ENCODE peak calls at places on chromosomes 2 and 18, in eight cellular contexts. S is neural progenitor cell, Q is PC-9, C is hepatocyte, H is GM12878, V is PC-3, U is HCT116, A is MM.1S. P is an unnamed sample.

GRCh38 chr2:51103205-51103604 is 71.3 kb upstream of the NRXN1 start:
- DNase-seq in S (peak), Q (peak), C (peak), H (no peak), V (peak), U (peak), A (no peak), P (peak)

GRCh38 chr2:26585100-26585499 is 56.1 kb downstream of the CIB4 start:
- DNase-seq in S (no peak), Q (no peak), C (no peak), H (no peak), V (no peak), U (no peak), A (no peak), P (no peak)

GRCh38 chr2:233760043-233760442 is at the start of gene UGT1A1:
- DNase-seq in S (no peak), Q (no peak), C (peak), H (no peak), V (no peak), U (no peak), A (no peak), P (no peak)

GRCh38 chr2:25330273-25330672 is 11.5 kb downstream of the DNMT3A start:
- DNase-seq in S (no peak), Q (no peak), C (no peak), H (no peak), V (no peak), U (no peak), A (no peak), P (no peak)

GRCh38 chr2:141911485-141912066 is 219.2 kb downstream of the LRP1B start:
- DNase-seq in S (peak), Q (no peak), C (peak), H (no peak), V (peak), U (peak), A (peak), P (peak)

GRCh38 chr2:30683240-30683956 is 123.8 kb downstream of the CAPN13 start:
- DNase-seq in S (no peak), Q (peak), C (no peak), H (no peak), V (no peak), U (no peak), A (no peak), P (no peak)

GRCh38 chr2:41950440-41950960 is 97.3 kb upstream of the PKDCC start:
- DNase-seq in S (peak), Q (no peak), C (no peak), H (no peak), V (no peak), U (no peak), A (no peak), P (no peak)

GRCh38 chr18:76273036-76273545 is 222.0 kb downstream of the ZNF516 start:
- DNase-seq in S (no peak), Q (no peak), C (no peak), H (no peak), V (no peak), U (no peak), A (no peak), P (no peak)

GRCh38 chr2:187575081-187576067 is 21.1 kb upstream of the TFPI start:
- DNase-seq in S (no peak), Q (no peak), C (no peak), H (no peak), V (peak), U (no peak), A (no peak), P (peak)

GRCh38 chr2:66729391-66729790 is 294.5 kb downstream of the MEIS1 start:
- DNase-seq in S (no peak), Q (no peak), C (no peak), H (no peak), V (no peak), U (no peak), A (no peak), P (no peak)

GRCh38 chr2:241198381-241199282 is 10.2 kb downstream of the ANO7 start:
- DNase-seq in S (no peak), Q (no peak), C (no peak), H (no peak), V (no peak), U (no peak), A (no peak), P (no peak)

GRCh38 chr2:109188485-109188868 is 59.5 kb downstream of the SH3RF3 start:
- DNase-seq in S (no peak), Q (no peak), C (no peak), H (no peak), V (no peak), U (no peak), A (no peak), P (no peak)

GRCh38 chr2:216130346-216130951 is 21.3 kb downstream of the XRCC5 start:
- DNase-seq in S (no peak), Q (no peak), C (no peak), H (no peak), V (no peak), U (no peak), A (no peak), P (peak)

GRCh38 chr18:41150316-41150715 is 804.7 kb upstream of the PIK3C3 start:
- DNase-seq in S (no peak), Q (no peak), C (peak), H (no peak), V (no peak), U (no peak), A (peak), P (no peak)

DNA sequence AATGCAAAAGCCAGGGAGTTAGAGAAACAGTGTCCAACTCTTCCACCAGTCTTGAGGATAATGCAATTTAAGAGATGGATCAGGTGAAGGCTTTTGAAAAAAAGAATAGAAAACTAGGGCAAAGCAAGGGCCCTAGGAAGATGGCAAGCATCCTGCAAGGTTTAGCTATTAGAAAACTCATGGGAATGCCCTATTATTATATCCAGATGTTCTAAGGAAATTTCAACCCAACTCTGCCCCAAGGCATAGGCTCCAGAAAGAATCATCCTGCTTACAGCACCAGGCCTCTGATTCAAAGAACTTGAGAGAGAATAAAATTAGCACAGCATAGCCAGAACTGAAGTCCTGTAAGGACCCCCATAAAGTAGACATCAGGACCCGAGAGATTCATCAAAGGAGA is 68.1 kb downstream of the EN1 start:
- DNase-seq in S (no peak), Q (no peak), C (no peak), H (no peak), V (no peak), U (no peak), A (no peak), P (no peak)
- TF ChIP-seq CTCF in S (no peak), Q (no peak), C (no peak), H (no peak), V (no peak), U (no peak), A (no peak), P (no peak)

GRCh38 chr18:35457140-35457704 is 40.5 kb downstream of the INO80C start:
- DNase-seq in S (no peak), Q (peak), C (no peak), H (no peak), V (peak), U (no peak), A (no peak), P (no peak)
- H3K27ac ChIP-seq in S (no peak), Q (peak), C (peak), H (no peak), V (peak), U (no peak), A (no peak), P (no peak)

GRCh38 chr18:47247036-47247832 is 4.2 kb downstream of the SKOR2 start:
- DNase-seq in S (peak), Q (no peak), C (peak), H (no peak), V (no peak), U (no peak), A (no peak), P (no peak)

GRCh38 chr18:47250415-47251046 is 929 bp downstream of the SKOR2 start:
- DNase-seq in S (peak), Q (no peak), C (no peak), H (no peak), V (no peak), U (no peak), A (no peak), P (no peak)

GRCh38 chr18:47247833-47248609 is 3.4 kb downstream of the SKOR2 start:
- DNase-seq in S (peak), Q (no peak), C (no peak), H (no peak), V (no peak), U (no peak), A (no peak), P (no peak)

GRCh38 chr18:47249602-47250001 is 1.9 kb downstream of the SKOR2 start:
- DNase-seq in S (no peak), Q (no peak), C (no peak), H (no peak), V (no peak), U (no peak), A (no peak), P (no peak)

DNA sequence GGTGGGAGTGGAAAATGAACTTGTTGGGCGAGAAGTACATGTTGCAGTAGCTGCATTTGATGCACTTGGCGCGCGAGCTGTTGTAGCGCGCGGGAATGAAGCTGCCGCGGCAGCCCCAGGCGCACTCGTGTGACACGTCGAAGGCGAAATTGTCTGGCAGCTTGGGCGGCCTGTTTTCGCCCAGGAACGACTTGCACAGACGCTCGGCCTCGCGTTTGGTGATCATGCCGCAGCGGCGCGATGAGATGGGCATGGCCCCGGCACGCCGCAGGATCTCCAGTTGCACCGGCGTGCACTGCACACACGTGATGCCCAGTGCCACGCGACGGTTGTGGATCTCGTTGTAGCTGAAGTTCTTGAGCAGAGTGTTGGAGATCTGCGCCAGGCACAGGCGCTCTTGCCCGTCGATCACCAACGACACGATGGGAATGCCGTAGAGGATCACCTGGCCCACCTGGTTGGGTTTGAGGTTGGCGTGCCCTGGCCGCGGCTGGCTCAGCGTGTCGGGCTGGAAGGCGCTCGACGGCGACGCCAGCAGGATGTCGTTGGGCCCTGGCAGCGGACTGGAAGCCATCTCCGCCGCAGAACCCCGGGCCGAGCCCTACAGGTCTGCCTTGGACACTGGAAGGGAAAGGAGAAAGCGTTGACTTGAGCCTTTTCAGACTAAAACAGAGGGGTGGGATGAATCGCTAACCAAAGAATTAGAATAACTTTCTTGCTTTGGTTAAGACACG is 2.7 kb downstream of the SKOR2 start:
- DNase-seq in S (peak), Q (no peak), C (no peak), H (no peak), V (no peak), U (no peak), A (no peak), P (no peak)
- TF ChIP-seq EZH2 in S (peak), Q (no peak), C (peak), H (no peak), V (no peak), U (no peak), A (no peak), P (peak)

DNA sequence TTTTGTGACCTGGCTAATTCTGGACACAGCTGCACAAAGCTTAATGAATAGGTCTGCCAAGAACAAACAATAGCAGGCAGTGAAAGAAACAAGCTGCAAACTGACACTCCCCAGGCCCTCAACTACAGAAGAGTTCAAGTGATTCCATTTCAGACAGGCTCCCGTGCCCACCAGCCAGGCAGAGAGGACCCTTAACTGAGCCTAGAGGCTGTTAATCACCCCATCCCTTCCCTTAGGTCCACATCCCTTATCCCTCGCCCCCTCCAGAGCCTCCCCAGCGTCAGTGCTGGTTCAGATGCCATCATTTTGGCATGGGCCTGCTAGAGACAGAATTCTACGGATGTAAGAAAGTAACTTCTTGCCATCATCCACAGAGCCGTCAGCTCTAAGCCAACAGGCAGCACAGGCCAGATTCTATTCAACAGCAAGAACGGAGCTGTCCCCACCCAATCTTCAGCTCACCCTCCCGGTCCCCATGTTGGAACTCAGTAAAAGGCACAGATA is 7.2 kb downstream of the CYB5A start:
- DNase-seq in S (peak), Q (no peak), C (no peak), H (no peak), V (no peak), U (no peak), A (no peak), P (peak)
- TF ChIP-seq CTCF in S (no peak), Q (no peak), C (no peak), H (no peak), V (no peak), U (no peak), A (no peak), P (no peak)

GRCh38 chr2:100611079-100612029 is 48.6 kb downstream of the PDCL3 start:
- DNase-seq in S (no peak), Q (no peak), C (no peak), H (no peak), V (no peak), U (no peak), A (no peak), P (no peak)
- H3K27ac ChIP-seq in S (no peak), Q (no peak), C (no peak), H (no peak), V (no peak), U (no peak), A (no peak), P (no peak)